ENCODE peak calls at places on chromosomes 2 and 18, in nine cellular contexts. One of them, this sample, is unnamed. For H3K4me1, the result is how much of the 10 kb centered on the place peaks cover.

GRCh38 chr2:8531481-8531880 is 150.4 kb upstream of the ID2 start:
- DNase-seq in OCI-LY7: no peak
- DNase-seq in neural progenitor cell: no peak
- DNase-seq in K562: no peak
- DNase-seq in PC-9: no peak
- DNase-seq in fibroblast of lung: no peak
- DNase-seq in GM23248: no peak
- DNase-seq in HCT116: no peak
- DNase-seq in IMR-90: no peak
- DNase-seq in this sample: no peak

GRCh38 chr2:52127527-52127926 is 1095.6 kb upstream of the NRXN1 start:
- DNase-seq in OCI-LY7: no peak
- DNase-seq in neural progenitor cell: no peak
- DNase-seq in K562: no peak
- DNase-seq in PC-9: no peak
- DNase-seq in fibroblast of lung: no peak
- DNase-seq in GM23248: no peak
- DNase-seq in HCT116: no peak
- DNase-seq in IMR-90: no peak
- DNase-seq in this sample: no peak

GRCh38 chr18:6605115-6605869 is 124.2 kb upstream of the ARHGAP28 start:
- DNase-seq in OCI-LY7: no peak
- DNase-seq in neural progenitor cell: no peak
- DNase-seq in K562: no peak
- DNase-seq in PC-9: no peak
- DNase-seq in fibroblast of lung: peak
- DNase-seq in GM23248: peak
- DNase-seq in HCT116: no peak
- DNase-seq in IMR-90: peak
- DNase-seq in this sample: no peak

GRCh38 chr2:105361132-105361889 is 24.0 kb downstream of the C2orf49 start:
- DNase-seq in OCI-LY7: no peak
- DNase-seq in neural progenitor cell: no peak
- DNase-seq in K562: no peak
- DNase-seq in PC-9: no peak
- DNase-seq in fibroblast of lung: no peak
- DNase-seq in GM23248: no peak
- DNase-seq in HCT116: no peak
- DNase-seq in IMR-90: no peak
- DNase-seq in this sample: no peak

GRCh38 chr2:68185541-68186164 is 28.0 kb downstream of the PNO1 start:
- DNase-seq in OCI-LY7: peak
- DNase-seq in neural progenitor cell: peak
- DNase-seq in K562: peak
- DNase-seq in PC-9: peak
- DNase-seq in fibroblast of lung: peak
- DNase-seq in GM23248: peak
- DNase-seq in HCT116: peak
- DNase-seq in IMR-90: peak
- DNase-seq in this sample: no peak

GRCh38 chr2:217645891-217646290 is 356.9 kb downstream of the TNS1 start:
- DNase-seq in OCI-LY7: no peak
- DNase-seq in neural progenitor cell: no peak
- DNase-seq in K562: no peak
- DNase-seq in PC-9: no peak
- DNase-seq in fibroblast of lung: no peak
- DNase-seq in GM23248: peak
- DNase-seq in HCT116: no peak
- DNase-seq in IMR-90: peak
- DNase-seq in this sample: peak

GRCh38 chr18:11500153-11501122 is 109.0 kb upstream of the SLC35G4 start:
- DNase-seq in OCI-LY7: peak
- DNase-seq in neural progenitor cell: no peak
- DNase-seq in K562: peak
- DNase-seq in PC-9: peak
- DNase-seq in fibroblast of lung: peak
- DNase-seq in GM23248: peak
- DNase-seq in HCT116: peak
- DNase-seq in IMR-90: peak
- DNase-seq in this sample: peak

GRCh38 chr2:145792745-145793144 is 1272.8 kb upstream of the ZEB2 start:
- DNase-seq in OCI-LY7: no peak
- DNase-seq in neural progenitor cell: no peak
- DNase-seq in K562: no peak
- DNase-seq in PC-9: no peak
- DNase-seq in fibroblast of lung: no peak
- DNase-seq in GM23248: no peak
- DNase-seq in HCT116: no peak
- DNase-seq in IMR-90: no peak
- DNase-seq in this sample: no peak

GRCh38 chr18:63183952-63184351 is 135.6 kb downstream of the BCL2 start:
- DNase-seq in OCI-LY7: no peak
- DNase-seq in neural progenitor cell: no peak
- DNase-seq in K562: no peak
- DNase-seq in PC-9: no peak
- DNase-seq in fibroblast of lung: no peak
- DNase-seq in GM23248: no peak
- DNase-seq in HCT116: no peak
- DNase-seq in IMR-90: no peak
- DNase-seq in this sample: no peak

GRCh38 chr2:98327776-98328175 is 18.5 kb upstream of the CNGA3 start:
- DNase-seq in OCI-LY7: no peak
- DNase-seq in neural progenitor cell: no peak
- DNase-seq in K562: no peak
- DNase-seq in PC-9: no peak
- DNase-seq in fibroblast of lung: no peak
- DNase-seq in GM23248: no peak
- DNase-seq in HCT116: no peak
- DNase-seq in IMR-90: no peak
- DNase-seq in this sample: no peak

GRCh38 chr2:3628800-3629199 is 29.2 kb upstream of the ALLC start:
- DNase-seq in OCI-LY7: no peak
- DNase-seq in neural progenitor cell: peak
- DNase-seq in K562: peak
- DNase-seq in PC-9: no peak
- DNase-seq in fibroblast of lung: no peak
- DNase-seq in GM23248: no peak
- DNase-seq in HCT116: peak
- DNase-seq in IMR-90: no peak
- DNase-seq in this sample: no peak

GRCh38 chr2:56648802-56649201 is 465.0 kb downstream of the CCDC85A start:
- DNase-seq in OCI-LY7: no peak
- DNase-seq in neural progenitor cell: no peak
- DNase-seq in K562: no peak
- DNase-seq in PC-9: no peak
- DNase-seq in fibroblast of lung: no peak
- DNase-seq in GM23248: peak
- DNase-seq in HCT116: no peak
- DNase-seq in IMR-90: no peak
- DNase-seq in this sample: no peak

GRCh38 chr2:26561918-26562810 is 79.0 kb downstream of the CIB4 start:
- DNase-seq in OCI-LY7: no peak
- DNase-seq in neural progenitor cell: no peak
- DNase-seq in K562: peak
- DNase-seq in PC-9: peak
- DNase-seq in fibroblast of lung: peak
- DNase-seq in GM23248: peak
- DNase-seq in HCT116: peak
- DNase-seq in IMR-90: no peak
- DNase-seq in this sample: no peak

GRCh38 chr2:71783215-71783614 is 329.9 kb downstream of the DYSF start:
- DNase-seq in OCI-LY7: no peak
- DNase-seq in neural progenitor cell: no peak
- DNase-seq in K562: no peak
- DNase-seq in PC-9: no peak
- DNase-seq in fibroblast of lung: peak
- DNase-seq in GM23248: peak
- DNase-seq in HCT116: no peak
- DNase-seq in IMR-90: peak
- DNase-seq in this sample: no peak

GRCh38 chr18:3449702-3450357 is at the start of gene TGIF1:
- DNase-seq in OCI-LY7: peak
- DNase-seq in neural progenitor cell: peak
- DNase-seq in K562: peak
- DNase-seq in PC-9: peak
- DNase-seq in fibroblast of lung: peak
- DNase-seq in GM23248: peak
- DNase-seq in HCT116: peak
- DNase-seq in IMR-90: peak
- DNase-seq in this sample: no peak

GRCh38 chr2:143150287-143150686 is 21.1 kb downstream of the ARHGAP15 start:
- DNase-seq in OCI-LY7: peak
- DNase-seq in neural progenitor cell: no peak
- DNase-seq in K562: no peak
- DNase-seq in PC-9: no peak
- DNase-seq in fibroblast of lung: no peak
- DNase-seq in GM23248: no peak
- DNase-seq in HCT116: no peak
- DNase-seq in IMR-90: no peak
- DNase-seq in this sample: no peak

GRCh38 chr2:45675130-45675812 is 23.8 kb downstream of the PRKCE start:
- DNase-seq in OCI-LY7: no peak
- DNase-seq in neural progenitor cell: no peak
- DNase-seq in K562: no peak
- DNase-seq in PC-9: peak
- DNase-seq in fibroblast of lung: no peak
- DNase-seq in GM23248: peak
- DNase-seq in HCT116: peak
- DNase-seq in IMR-90: no peak
- DNase-seq in this sample: no peak

DNA sequence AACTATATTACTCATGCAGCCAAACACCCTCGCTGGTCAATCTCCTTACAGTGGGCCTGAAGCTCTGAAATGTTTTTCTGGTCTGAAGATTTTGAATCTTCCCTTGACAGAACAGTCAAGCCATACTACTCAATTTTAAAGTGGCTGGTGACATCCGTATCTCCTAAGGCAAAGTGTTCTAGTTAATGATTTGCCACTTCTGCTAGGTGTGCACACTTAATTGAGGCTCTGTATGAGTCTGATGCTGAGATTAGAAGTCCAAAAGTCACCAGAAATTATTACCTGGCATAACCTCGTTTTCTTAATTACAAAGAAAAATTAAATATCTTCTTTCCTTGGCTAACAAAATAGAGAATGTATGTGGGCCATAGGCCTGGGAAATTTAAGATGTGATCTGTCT is 104.1 kb downstream of the DPP10 start:
- DNase-seq in OCI-LY7: no peak
- DNase-seq in neural progenitor cell: no peak
- DNase-seq in K562: no peak
- DNase-seq in PC-9: no peak
- DNase-seq in fibroblast of lung: no peak
- DNase-seq in GM23248: no peak
- DNase-seq in HCT116: no peak
- DNase-seq in IMR-90: no peak
- DNase-seq in this sample: no peak
- H3K27ac ChIP-seq in OCI-LY7: no peak
- H3K27ac ChIP-seq in neural progenitor cell: no peak
- H3K27ac ChIP-seq in K562: no peak
- H3K27ac ChIP-seq in PC-9: no peak
- H3K27ac ChIP-seq in fibroblast of lung: no peak
- H3K27ac ChIP-seq in GM23248: no peak
- H3K27ac ChIP-seq in HCT116: no peak
- H3K27ac ChIP-seq in IMR-90: no peak
- H3K27ac ChIP-seq in this sample: no peak

GRCh38 chr2:201185863-201186262 is 2.9 kb downstream of the CASP10 start:
- DNase-seq in OCI-LY7: peak
- DNase-seq in neural progenitor cell: no peak
- DNase-seq in K562: no peak
- DNase-seq in PC-9: no peak
- DNase-seq in fibroblast of lung: no peak
- DNase-seq in GM23248: no peak
- DNase-seq in HCT116: no peak
- DNase-seq in IMR-90: no peak
- DNase-seq in this sample: no peak

GRCh38 chr2:201188449-201188848 is 5.5 kb downstream of the CASP10 start:
- DNase-seq in OCI-LY7: no peak
- DNase-seq in neural progenitor cell: no peak
- DNase-seq in K562: no peak
- DNase-seq in PC-9: no peak
- DNase-seq in fibroblast of lung: no peak
- DNase-seq in GM23248: no peak
- DNase-seq in HCT116: no peak
- DNase-seq in IMR-90: no peak
- DNase-seq in this sample: no peak

GRCh38 chr2:201182650-201183372 is at the start of gene CASP10:
- DNase-seq in OCI-LY7: peak
- DNase-seq in neural progenitor cell: peak
- DNase-seq in K562: peak
- DNase-seq in PC-9: peak
- DNase-seq in fibroblast of lung: peak
- DNase-seq in GM23248: peak
- DNase-seq in HCT116: peak
- DNase-seq in IMR-90: peak
- DNase-seq in this sample: peak

GRCh38 chr2:201180010-201180409 is 2.9 kb upstream of the CASP10 start:
- DNase-seq in OCI-LY7: no peak
- DNase-seq in neural progenitor cell: no peak
- DNase-seq in K562: no peak
- DNase-seq in PC-9: no peak
- DNase-seq in fibroblast of lung: no peak
- DNase-seq in GM23248: peak
- DNase-seq in HCT116: no peak
- DNase-seq in IMR-90: no peak
- DNase-seq in this sample: no peak

GRCh38 chr2:201183373-201183742 is 417 bp downstream of the CASP10 start:
- DNase-seq in OCI-LY7: no peak
- DNase-seq in neural progenitor cell: no peak
- DNase-seq in K562: no peak
- DNase-seq in PC-9: no peak
- DNase-seq in fibroblast of lung: no peak
- DNase-seq in GM23248: no peak
- DNase-seq in HCT116: no peak
- DNase-seq in IMR-90: no peak
- DNase-seq in this sample: no peak
- H2AFZ ChIP-seq in OCI-LY7: peak
- H2AFZ ChIP-seq in neural progenitor cell: peak
- H2AFZ ChIP-seq in K562: peak
- H2AFZ ChIP-seq in PC-9: peak
- H2AFZ ChIP-seq in fibroblast of lung: peak
- H2AFZ ChIP-seq in GM23248: peak
- H2AFZ ChIP-seq in HCT116: peak
- H2AFZ ChIP-seq in IMR-90: no peak
- H2AFZ ChIP-seq in this sample: peak

GRCh38 chr2:65367517-65367916 is 64.9 kb downstream of the SPRED2 start:
- DNase-seq in OCI-LY7: no peak
- DNase-seq in neural progenitor cell: no peak
- DNase-seq in K562: peak
- DNase-seq in PC-9: peak
- DNase-seq in fibroblast of lung: peak
- DNase-seq in GM23248: peak
- DNase-seq in HCT116: no peak
- DNase-seq in IMR-90: peak
- DNase-seq in this sample: peak
- H3K4me1 ChIP-seq in OCI-LY7: half or more
- H3K4me1 ChIP-seq in neural progenitor cell: under half
- H3K4me1 ChIP-seq in K562: under half
- H3K4me1 ChIP-seq in PC-9: half or more
- H3K4me1 ChIP-seq in fibroblast of lung: under half
- H3K4me1 ChIP-seq in GM23248: under half
- H3K4me1 ChIP-seq in HCT116: half or more
- H3K4me1 ChIP-seq in IMR-90: under half
- H3K4me1 ChIP-seq in this sample: under half

DNA sequence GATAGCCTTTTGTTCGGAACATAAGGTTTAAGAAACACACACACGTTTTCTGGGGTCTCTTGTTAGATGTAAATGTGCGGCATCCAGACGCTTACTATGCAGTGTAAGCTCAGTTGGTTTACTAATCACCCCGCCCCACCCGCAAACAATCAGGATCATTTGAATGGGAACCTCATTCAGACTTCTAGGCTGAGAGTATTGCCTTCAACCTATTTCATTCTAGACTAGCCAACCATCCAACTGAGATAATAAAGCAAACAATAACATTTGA is 1.3 kb upstream of the FIGN start:
- DNase-seq in OCI-LY7: no peak
- DNase-seq in neural progenitor cell: no peak
- DNase-seq in K562: no peak
- DNase-seq in PC-9: no peak
- DNase-seq in fibroblast of lung: peak
- DNase-seq in GM23248: no peak
- DNase-seq in HCT116: no peak
- DNase-seq in IMR-90: no peak
- DNase-seq in this sample: no peak
- H3K27ac ChIP-seq in OCI-LY7: no peak
- H3K27ac ChIP-seq in neural progenitor cell: peak
- H3K27ac ChIP-seq in K562: no peak
- H3K27ac ChIP-seq in PC-9: no peak
- H3K27ac ChIP-seq in fibroblast of lung: no peak
- H3K27ac ChIP-seq in GM23248: no peak
- H3K27ac ChIP-seq in HCT116: no peak
- H3K27ac ChIP-seq in IMR-90: no peak
- H3K27ac ChIP-seq in this sample: no peak